ENCODE peak calls at places on chromosomes 13 and 19, in eight cellular contexts. I is ascending aorta; V is NCI-H510A treated with DMSO at 0.1 percent for 48 hours; X is HFFc6; A is T-helper 1 cell; F is NCI-H748 treated with DMSO at 0.1 percent for 48 hours; M is stimulated activated CD4-positive, alpha-beta T cell treated with anti-CD3 and anti-CD28 coated beads, Interleukin-2, amount 100 ng/mL, for 48 hours; Q is AG10803. C is an unnamed sample.

GRCh38 chr13:30047154-30047874 is 196.9 kb upstream of the UBL3 start:
- DNase-seq in M (no peak), X (no peak), I (no peak), F (no peak), A (no peak), Q (no peak), V (no peak), C (no peak)

GRCh38 chr19:2049741-2050348 is 1.2 kb downstream of the MKNK2 start:
- DNase-seq in V (peak), X (peak), I (peak), M (no peak), Q (peak), A (peak), F (peak), C (peak)

GRCh38 chr13:50580684-50581305 is 262.7 kb downstream of the DLEU7 start:
- DNase-seq in A (no peak), V (no peak), F (no peak), M (no peak), Q (peak), I (no peak), X (peak), C (no peak)

GRCh38 chr19:2607712-2608601 is 94.5 kb downstream of the GNG7 start:
- DNase-seq in V (no peak), F (no peak), A (peak), X (no peak), Q (no peak), I (no peak), M (peak), C (no peak)

GRCh38 chr19:48319647-48320537 is 5.5 kb upstream of the EMP3 start:
- DNase-seq in F (peak), A (peak), I (no peak), V (peak), M (peak), X (peak), Q (peak), C (peak)

GRCh38 chr13:20127563-20128458 is 33.0 kb downstream of the GJA3 start:
- DNase-seq in I (no peak), F (peak), Q (peak), A (peak), M (peak), V (no peak), X (peak), C (peak)

GRCh38 chr19:18063463-18063862 is 23.3 kb downstream of the IL12RB1 start:
- DNase-seq in M (no peak), I (no peak), X (no peak), A (peak), Q (no peak), V (no peak), F (no peak), C (no peak)

GRCh38 chr13:23558675-23559536 is 11.3 kb upstream of the TNFRSF19 start:
- DNase-seq in Q (peak), X (peak), A (no peak), I (no peak), M (peak), V (peak), F (peak), C (peak)

GRCh38 chr13:40794414-40795368 is 5.3 kb downstream of the SLC25A15 start:
- DNase-seq in I (no peak), F (no peak), A (no peak), Q (no peak), M (no peak), X (no peak), V (no peak), C (no peak)

GRCh38 chr19:48741222-48741999 is 1.0 kb upstream of the RASIP1 start:
- DNase-seq in Q (no peak), X (no peak), F (no peak), A (no peak), I (no peak), V (no peak), M (peak), C (no peak)

GRCh38 chr19:48543121-48543710 is 8.8 kb upstream of the SULT2B1 start:
- DNase-seq in V (peak), Q (peak), I (no peak), X (peak), F (no peak), A (no peak), M (no peak), C (peak)

GRCh38 chr13:99656843-99657506 is 155.7 kb downstream of the TM9SF2 start:
- DNase-seq in V (peak), Q (no peak), A (peak), I (no peak), X (no peak), F (peak), M (no peak), C (no peak)

GRCh38 chr13:100230813-100231575 is 142.1 kb downstream of the PCCA start:
- DNase-seq in M (no peak), I (no peak), A (no peak), V (no peak), Q (no peak), X (no peak), F (no peak), C (no peak)

GRCh38 chr13:30796833-30797601 is 61.7 kb downstream of the ALOX5AP start:
- DNase-seq in V (no peak), A (no peak), Q (no peak), X (no peak), F (no peak), I (no peak), M (no peak), C (no peak)

GRCh38 chr13:98052412-98052811 is 90.5 kb upstream of the FARP1 start:
- DNase-seq in V (no peak), X (no peak), M (no peak), F (no peak), A (no peak), I (no peak), Q (no peak), C (no peak)

GRCh38 chr19:57473646-57474045 is 3.7 kb downstream of the ZNF772 start:
- DNase-seq in F (no peak), M (no peak), I (no peak), A (no peak), X (no peak), Q (no peak), V (no peak), C (no peak)

GRCh38 chr13:25683662-25684370 is 312.0 kb downstream of the ATP8A2 start:
- DNase-seq in V (no peak), M (no peak), Q (no peak), X (no peak), F (no peak), I (no peak), A (no peak), C (no peak)

GRCh38 chr19:55113570-55114039 is 3.8 kb downstream of the PPP1R12C start:
- DNase-seq in V (no peak), M (no peak), Q (peak), A (no peak), X (peak), F (no peak), I (peak), C (peak)

GRCh38 chr19:30625947-30626346 is 253.8 kb downstream of the ZNF536 start:
- DNase-seq in V (no peak), I (no peak), X (no peak), M (no peak), A (no peak), F (no peak), Q (no peak), C (no peak)

GRCh38 chr19:50224986-50225747 is 21.7 kb downstream of the MYH14 start:
- DNase-seq in I (no peak), F (no peak), V (no peak), Q (no peak), X (no peak), A (no peak), M (no peak), C (no peak)

C was measured in hepatic stellate cell.